ENCODE peak calls at places on chromosomes 3 and 15, in four cellular contexts. P is upper lobe of left lung; Z is CD8-positive, alpha-beta T cell; Q is T-helper 17 cell. S is an unnamed sample.

GRCh38 chr3:175951047-175951694 is 1092.0 kb downstream of the NAALADL2 start:
- ATAC-seq in P (no peak), Z (no peak), Q (no peak), S (no peak)

GRCh38 chr3:124611520-124611919 is 118.7 kb upstream of the UMPS start:
- ATAC-seq in Z (no peak), Q (no peak), P (no peak), S (no peak)

GRCh38 chr15:89179966-89180875 is 41.2 kb downstream of the RLBP1 start:
- ATAC-seq in Z (no peak), P (no peak), Q (no peak), S (no peak)

GRCh38 chr3:100518983-100519382 is 26.6 kb downstream of the TMEM45A start:
- ATAC-seq in Z (no peak), P (no peak), Q (no peak), S (peak; percentile 52)

GRCh38 chr3:79167651-79168416 is 600.0 kb downstream of the ROBO1 start:
- ATAC-seq in Z (no peak), Q (no peak), P (peak; percentile 61), S (peak; percentile 90)

GRCh38 chr15:100809587-100809986 is 70.0 kb upstream of the ALDH1A3 start:
- ATAC-seq in Z (no peak), P (no peak), Q (no peak), S (no peak)

GRCh38 chr3:126347543-126348161 is 9.6 kb downstream of the KLF15 start:
- ATAC-seq in Z (no peak), Q (no peak), P (no peak), S (no peak)

GRCh38 chr3:8869613-8870012 is 93.7 kb downstream of the RAD18 start:
- ATAC-seq in Q (no peak), P (no peak), Z (no peak), S (peak; percentile 98)

GRCh38 chr3:112407888-112408702 is 75.1 kb downstream of the CD200 start:
- ATAC-seq in P (no peak), Q (no peak), Z (no peak), S (no peak)

GRCh38 chr3:61617041-61617440 is 55.7 kb downstream of the PTPRG start:
- ATAC-seq in Q (no peak), Z (no peak), P (peak; percentile 52), S (no peak)

GRCh38 chr15:38685686-38686339 is 121.2 kb upstream of the RASGRP1 start:
- ATAC-seq in Q (peak; percentile 73), P (no peak), Z (peak; percentile 61), S (no peak)

GRCh38 chr15:66703540-66703941 is 1.5 kb downstream of the SMAD6 start:
- ATAC-seq in Q (no peak), Z (no peak), P (no peak), S (no peak)

GRCh38 chr15:68749365-68750141 is 71.1 kb downstream of the ANP32A start:
- ATAC-seq in Q (no peak), P (no peak), Z (no peak), S (no peak)

GRCh38 chr15:68526269-68526668 is 52.5 kb upstream of the CORO2B start:
- ATAC-seq in P (peak; percentile 56), Q (no peak), Z (no peak), S (no peak)

GRCh38 chr3:65793495-65794200 is 245.1 kb downstream of the MAGI1 start:
- ATAC-seq in Q (no peak), P (no peak), Z (no peak), S (peak; percentile 73)

GRCh38 chr3:9037113-9037715 is 73.9 kb upstream of the RAD18 start:
- ATAC-seq in Z (no peak), Q (no peak), P (peak; percentile 62), S (peak; percentile 18)

GRCh38 chr3:195187609-195188529 is 83.1 kb downstream of the XXYLT1 start:
- ATAC-seq in Z (no peak), Q (no peak), P (no peak), S (peak; percentile 31)

GRCh38 chr3:168034152-168034928 is 61.4 kb downstream of the GOLIM4 start:
- ATAC-seq in Q (no peak), P (peak; percentile 61), Z (no peak), S (no peak)

GRCh38 chr3:183584246-183584913 is 28.9 kb upstream of the KLHL6 start:
- ATAC-seq in Q (no peak), P (peak; percentile 74), Z (no peak), S (no peak)

GRCh38 chr3:168141405-168141993 is 45.8 kb upstream of the GOLIM4 start:
- ATAC-seq in P (no peak), Z (no peak), Q (no peak), S (no peak)

GRCh38 chr3:66439666-66440344 is 61.0 kb downstream of the LRIG1 start:
- ATAC-seq in P (no peak), Q (no peak), Z (no peak), S (no peak)

GRCh38 chr3:59300727-59301134 is 250.9 kb upstream of the CFAP20DC start:
- ATAC-seq in P (peak; percentile 71), Q (no peak), Z (no peak), S (peak; percentile 83)

GRCh38 chr3:28590216-28590615 is 241.6 kb upstream of the AZI2 start:
- ATAC-seq in Q (no peak), Z (no peak), P (no peak), S (no peak)

GRCh38 chr3:159249472-159250131 is 447.7 kb downstream of the MFSD1 start:
- ATAC-seq in P (no peak), Z (no peak), Q (no peak), S (no peak)

GRCh38 chr3:60131607-60132006 is 1081.8 kb upstream of the CFAP20DC start:
- ATAC-seq in Q (no peak), Z (no peak), P (no peak), S (no peak)

GRCh38 chr3:185335799-185336198 is 27.1 kb upstream of the MAP3K13 start:
- ATAC-seq in Q (no peak), P (no peak), Z (no peak), S (peak; percentile 75)

GRCh38 chr3:107521466-107522059 is 1.2 kb upstream of the BBX start:
- ATAC-seq in Q (no peak), Z (no peak), P (no peak), S (no peak)

GRCh38 chr15:65211157-65211982 is at the start of gene CILP:
- ATAC-seq in Q (no peak), P (peak; percentile 51), Z (no peak), S (peak; percentile 15)

GRCh38 chr15:65165875-65166274 is 19.3 kb downstream of the CLPX start:
- ATAC-seq in Z (no peak), P (no peak), Q (no peak), S (no peak)

S was measured in esophagus mucosa.